ENCODE peak calls at places on chromosomes 2 and 18, in five cellular contexts. One of them, this sample, is unnamed.

GRCh38 chr2:216802516-216803265 is 57.2 kb downstream of the TNP1 start:
- DNase-seq in IMR-90: no peak
- DNase-seq in mesenchymal stem cell: no peak
- DNase-seq in trophoblast cell: no peak
- DNase-seq in neuronal stem cell: no peak
- DNase-seq in this sample: no peak

GRCh38 chr2:10236571-10237391 is 65.9 kb upstream of the HPCAL1 start:
- DNase-seq in IMR-90: no peak
- DNase-seq in mesenchymal stem cell: no peak
- DNase-seq in trophoblast cell: no peak
- DNase-seq in neuronal stem cell: no peak
- DNase-seq in this sample: no peak

GRCh38 chr18:80250740-80251364 is 3.5 kb upstream of the PARD6G start:
- DNase-seq in IMR-90: no peak
- DNase-seq in mesenchymal stem cell: no peak
- DNase-seq in trophoblast cell: no peak
- DNase-seq in neuronal stem cell: no peak
- DNase-seq in this sample: no peak

GRCh38 chr2:64063924-64064331 is 44.7 kb upstream of the VPS54 start:
- DNase-seq in IMR-90: peak; percentile 82
- DNase-seq in mesenchymal stem cell: peak; percentile 70
- DNase-seq in trophoblast cell: no peak
- DNase-seq in neuronal stem cell: no peak
- DNase-seq in this sample: peak; percentile 87

GRCh38 chr18:22594155-22594690 is 176.5 kb upstream of the CTAGE1 start:
- DNase-seq in IMR-90: no peak
- DNase-seq in mesenchymal stem cell: no peak
- DNase-seq in trophoblast cell: no peak
- DNase-seq in neuronal stem cell: no peak
- DNase-seq in this sample: peak; percentile 33

GRCh38 chr2:237466266-237466665 is 20.8 kb upstream of the MLPH start:
- DNase-seq in IMR-90: peak; percentile 92
- DNase-seq in mesenchymal stem cell: peak; percentile 91
- DNase-seq in trophoblast cell: no peak
- DNase-seq in neuronal stem cell: no peak
- DNase-seq in this sample: no peak

GRCh38 chr2:231682546-231683291 is 25.6 kb upstream of the PTMA start:
- DNase-seq in IMR-90: no peak
- DNase-seq in mesenchymal stem cell: no peak
- DNase-seq in trophoblast cell: no peak
- DNase-seq in neuronal stem cell: no peak
- DNase-seq in this sample: no peak

GRCh38 chr18:46335551-46336059 is 231.4 kb downstream of the HAUS1 start:
- DNase-seq in IMR-90: no peak
- DNase-seq in mesenchymal stem cell: no peak
- DNase-seq in trophoblast cell: no peak
- DNase-seq in neuronal stem cell: peak; percentile 51
- DNase-seq in this sample: peak; percentile 66

GRCh38 chr2:28325567-28326468 is 66.8 kb upstream of the FOSL2 start:
- DNase-seq in IMR-90: no peak
- DNase-seq in mesenchymal stem cell: no peak
- DNase-seq in trophoblast cell: no peak
- DNase-seq in neuronal stem cell: no peak
- DNase-seq in this sample: no peak

GRCh38 chr18:79748321-79749157 is 49.2 kb upstream of the KCNG2 start:
- DNase-seq in IMR-90: no peak
- DNase-seq in mesenchymal stem cell: no peak
- DNase-seq in trophoblast cell: no peak
- DNase-seq in neuronal stem cell: no peak
- DNase-seq in this sample: no peak

GRCh38 chr2:232611559-232612218 is 21.7 kb upstream of the EFHD1 start:
- DNase-seq in IMR-90: peak; percentile 54
- DNase-seq in mesenchymal stem cell: peak; percentile 45
- DNase-seq in trophoblast cell: peak; percentile 69
- DNase-seq in neuronal stem cell: no peak
- DNase-seq in this sample: peak; percentile 61

GRCh38 chr2:121740973-121741372 is 4.3 kb upstream of the NIFK start:
- DNase-seq in IMR-90: no peak
- DNase-seq in mesenchymal stem cell: no peak
- DNase-seq in trophoblast cell: no peak
- DNase-seq in neuronal stem cell: no peak
- DNase-seq in this sample: no peak

GRCh38 chr2:206438196-206438727 is 5.1 kb upstream of the ADAM23 start:
- DNase-seq in IMR-90: no peak
- DNase-seq in mesenchymal stem cell: no peak
- DNase-seq in trophoblast cell: no peak
- DNase-seq in neuronal stem cell: no peak
- DNase-seq in this sample: no peak

GRCh38 chr18:29849145-29849544 is 1193.4 kb downstream of the DSC3 start:
- DNase-seq in IMR-90: no peak
- DNase-seq in mesenchymal stem cell: peak; percentile 1
- DNase-seq in trophoblast cell: peak; percentile 0
- DNase-seq in neuronal stem cell: no peak
- DNase-seq in this sample: no peak

GRCh38 chr2:227324671-227325055 is 388 bp upstream of the MFF start:
- DNase-seq in IMR-90: peak; percentile 32
- DNase-seq in mesenchymal stem cell: no peak
- DNase-seq in trophoblast cell: no peak
- DNase-seq in neuronal stem cell: no peak
- DNase-seq in this sample: no peak

GRCh38 chr18:58937204-58937603 is 72.5 kb downstream of the ZNF532 start:
- DNase-seq in IMR-90: peak; percentile 70
- DNase-seq in mesenchymal stem cell: peak; percentile 77
- DNase-seq in trophoblast cell: no peak
- DNase-seq in neuronal stem cell: no peak
- DNase-seq in this sample: no peak

GRCh38 chr18:8685141-8685913 is 20.0 kb upstream of the MTCL1 start:
- DNase-seq in IMR-90: peak; percentile 32
- DNase-seq in mesenchymal stem cell: no peak
- DNase-seq in trophoblast cell: no peak
- DNase-seq in neuronal stem cell: no peak
- DNase-seq in this sample: peak; percentile 22

GRCh38 chr2:44836174-44836573 is 105.3 kb upstream of the SIX3 start:
- DNase-seq in IMR-90: no peak
- DNase-seq in mesenchymal stem cell: no peak
- DNase-seq in trophoblast cell: peak; percentile 30
- DNase-seq in neuronal stem cell: no peak
- DNase-seq in this sample: no peak

GRCh38 chr2:74712223-74713053 is 58.4 kb downstream of the SEMA4F start:
- DNase-seq in IMR-90: no peak
- DNase-seq in mesenchymal stem cell: no peak
- DNase-seq in trophoblast cell: no peak
- DNase-seq in neuronal stem cell: no peak
- DNase-seq in this sample: no peak

GRCh38 chr2:236889081-236889780 is 196.5 kb upstream of the COPS8 start:
- DNase-seq in IMR-90: no peak
- DNase-seq in mesenchymal stem cell: no peak
- DNase-seq in trophoblast cell: no peak
- DNase-seq in neuronal stem cell: no peak
- DNase-seq in this sample: no peak

GRCh38 chr2:111632661-111633060 is 251.3 kb downstream of the ANAPC1 start:
- DNase-seq in IMR-90: peak; percentile 71
- DNase-seq in mesenchymal stem cell: peak; percentile 85
- DNase-seq in trophoblast cell: no peak
- DNase-seq in neuronal stem cell: no peak
- DNase-seq in this sample: peak; percentile 26

GRCh38 chr18:74456409-74457042 is 582 bp downstream of the DIPK1C start:
- DNase-seq in IMR-90: no peak
- DNase-seq in mesenchymal stem cell: no peak
- DNase-seq in trophoblast cell: no peak
- DNase-seq in neuronal stem cell: no peak
- DNase-seq in this sample: peak; percentile 17

GRCh38 chr2:59684101-59684770 is 869.2 kb downstream of the BCL11A start:
- DNase-seq in IMR-90: no peak
- DNase-seq in mesenchymal stem cell: no peak
- DNase-seq in trophoblast cell: no peak
- DNase-seq in neuronal stem cell: no peak
- DNase-seq in this sample: no peak

GRCh38 chr2:74249406-74250122 is 51.1 kb downstream of the MTHFD2 start:
- DNase-seq in IMR-90: no peak
- DNase-seq in mesenchymal stem cell: no peak
- DNase-seq in trophoblast cell: no peak
- DNase-seq in neuronal stem cell: no peak
- DNase-seq in this sample: no peak

GRCh38 chr2:85291425-85292023 is 36.3 kb downstream of the TGOLN2 start:
- DNase-seq in IMR-90: no peak
- DNase-seq in mesenchymal stem cell: no peak
- DNase-seq in trophoblast cell: no peak
- DNase-seq in neuronal stem cell: no peak
- DNase-seq in this sample: no peak

GRCh38 chr2:9630001-9630749 is 622 bp downstream of the YWHAQ start:
- DNase-seq in IMR-90: peak; percentile 53
- DNase-seq in mesenchymal stem cell: peak; percentile 68
- DNase-seq in trophoblast cell: peak; percentile 81
- DNase-seq in neuronal stem cell: peak; percentile 89
- DNase-seq in this sample: peak; percentile 89

GRCh38 chr2:186518291-186518690 is 32.2 kb downstream of the ZC3H15 start:
- DNase-seq in IMR-90: no peak
- DNase-seq in mesenchymal stem cell: no peak
- DNase-seq in trophoblast cell: no peak
- DNase-seq in neuronal stem cell: no peak
- DNase-seq in this sample: peak; percentile 75

GRCh38 chr2:211942153-211942552 is 596.4 kb downstream of the ERBB4 start:
- DNase-seq in IMR-90: no peak
- DNase-seq in mesenchymal stem cell: no peak
- DNase-seq in trophoblast cell: no peak
- DNase-seq in neuronal stem cell: no peak
- DNase-seq in this sample: no peak

GRCh38 chr2:62372824-62373223 is 133.2 kb downstream of the TMEM17 start:
- DNase-seq in IMR-90: no peak
- DNase-seq in mesenchymal stem cell: no peak
- DNase-seq in trophoblast cell: no peak
- DNase-seq in neuronal stem cell: no peak
- DNase-seq in this sample: no peak
- H2AK5ac ChIP-seq in IMR-90: no peak overlapping the region
- H2AK5ac ChIP-seq in mesenchymal stem cell: no peak overlapping the region
- H2AK5ac ChIP-seq in trophoblast cell: no peak overlapping the region
- H2AK5ac ChIP-seq in neuronal stem cell: no peak overlapping the region
- H2AK5ac ChIP-seq in this sample: peak overlapping the region; percentile 79

GRCh38 chr18:14174706-14175085 is 42.5 kb upstream of the ZNF519 start:
- DNase-seq in IMR-90: no peak
- DNase-seq in mesenchymal stem cell: no peak
- DNase-seq in trophoblast cell: no peak
- DNase-seq in neuronal stem cell: no peak
- DNase-seq in this sample: no peak

GRCh38 chr18:14179306-14179705 is 47.1 kb upstream of the ZNF519 start:
- DNase-seq in IMR-90: no peak
- DNase-seq in mesenchymal stem cell: no peak
- DNase-seq in trophoblast cell: no peak
- DNase-seq in neuronal stem cell: no peak
- DNase-seq in this sample: no peak
- H3K4me3 ChIP-seq in IMR-90: peak overlapping the region; percentile 7
- H3K4me3 ChIP-seq in mesenchymal stem cell: peak overlapping the region; percentile 68
- H3K4me3 ChIP-seq in trophoblast cell: no peak overlapping the region
- H3K4me3 ChIP-seq in neuronal stem cell: no peak overlapping the region
- H3K4me3 ChIP-seq in this sample: no peak overlapping the region

GRCh38 chr18:65175681-65176080 is 575.1 kb upstream of the CDH7 start:
- DNase-seq in IMR-90: no peak
- DNase-seq in mesenchymal stem cell: no peak
- DNase-seq in trophoblast cell: no peak
- DNase-seq in neuronal stem cell: no peak
- DNase-seq in this sample: no peak
- H2AK5ac ChIP-seq in IMR-90: no peak overlapping the region
- H2AK5ac ChIP-seq in mesenchymal stem cell: no peak overlapping the region
- H2AK5ac ChIP-seq in trophoblast cell: no peak overlapping the region
- H2AK5ac ChIP-seq in neuronal stem cell: no peak overlapping the region
- H2AK5ac ChIP-seq in this sample: no peak overlapping the region

GRCh38 chr2:174036825-174037224 is 71.7 kb upstream of the SP3 start:
- DNase-seq in IMR-90: no peak
- DNase-seq in mesenchymal stem cell: no peak
- DNase-seq in trophoblast cell: no peak
- DNase-seq in neuronal stem cell: no peak
- DNase-seq in this sample: no peak
- H3K4me3 ChIP-seq in IMR-90: no peak overlapping the region
- H3K4me3 ChIP-seq in mesenchymal stem cell: peak overlapping the region; percentile 56
- H3K4me3 ChIP-seq in trophoblast cell: no peak overlapping the region
- H3K4me3 ChIP-seq in neuronal stem cell: no peak overlapping the region
- H3K4me3 ChIP-seq in this sample: no peak overlapping the region

DNA sequence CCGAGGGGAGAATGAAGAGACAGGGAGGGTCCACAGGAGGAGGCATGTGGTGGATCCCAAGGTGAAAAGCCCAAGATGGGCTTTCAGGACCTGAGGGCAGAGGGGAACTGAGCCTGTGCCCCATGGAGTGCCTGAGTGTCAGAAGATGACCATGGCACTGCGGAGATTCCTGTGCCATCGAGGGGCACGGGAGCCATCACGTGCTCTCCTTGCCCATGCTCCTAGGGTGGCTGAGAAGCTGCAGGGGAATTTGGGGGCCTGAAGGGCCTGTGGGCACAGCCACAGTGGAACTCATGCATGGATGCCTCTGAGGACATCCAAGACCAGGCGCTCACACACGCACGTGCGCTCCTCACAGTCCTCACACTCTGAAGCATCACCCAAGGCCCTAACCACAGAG is 56.1 kb upstream of the GLI2 start:
- DNase-seq in IMR-90: no peak
- DNase-seq in mesenchymal stem cell: no peak
- DNase-seq in trophoblast cell: no peak
- DNase-seq in neuronal stem cell: no peak
- DNase-seq in this sample: no peak
- H2AK5ac ChIP-seq in IMR-90: peak overlapping the region; percentile 25
- H2AK5ac ChIP-seq in mesenchymal stem cell: no peak overlapping the region
- H2AK5ac ChIP-seq in trophoblast cell: no peak overlapping the region
- H2AK5ac ChIP-seq in neuronal stem cell: peak overlapping the region; percentile 0
- H2AK5ac ChIP-seq in this sample: no peak overlapping the region

DNA sequence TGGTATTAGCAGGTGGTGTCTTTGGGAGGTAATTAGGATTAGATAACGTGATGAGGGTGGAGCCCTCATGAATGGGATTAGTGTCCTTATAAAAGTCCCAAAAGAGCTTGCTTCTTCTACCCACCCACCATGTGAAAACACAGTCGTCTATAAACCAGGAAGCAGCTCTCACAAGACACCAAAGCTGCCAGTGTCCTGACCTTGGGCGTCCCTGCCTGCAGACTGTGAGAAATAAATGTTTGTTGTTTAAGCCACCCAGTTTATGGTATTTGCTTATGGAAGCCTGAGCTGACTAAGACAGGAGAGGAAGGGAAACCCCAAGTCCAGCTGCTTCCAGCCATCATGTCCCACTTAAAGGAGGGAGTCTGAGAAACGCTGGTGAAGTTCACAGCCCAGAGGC is 13.6 kb downstream of the ADI1 start:
- DNase-seq in IMR-90: peak; percentile 23
- DNase-seq in mesenchymal stem cell: peak; percentile 73
- DNase-seq in trophoblast cell: no peak
- DNase-seq in neuronal stem cell: no peak
- DNase-seq in this sample: no peak
- H3K4me3 ChIP-seq in IMR-90: no peak overlapping the region
- H3K4me3 ChIP-seq in mesenchymal stem cell: no peak overlapping the region
- H3K4me3 ChIP-seq in trophoblast cell: no peak overlapping the region
- H3K4me3 ChIP-seq in neuronal stem cell: peak overlapping the region; percentile 66
- H3K4me3 ChIP-seq in this sample: no peak overlapping the region

GRCh38 chr18:35616664-35617423 is 35.3 kb downstream of the GALNT1 start:
- DNase-seq in IMR-90: peak; percentile 92
- DNase-seq in mesenchymal stem cell: peak; percentile 94
- DNase-seq in trophoblast cell: peak; percentile 1
- DNase-seq in neuronal stem cell: no peak
- DNase-seq in this sample: peak; percentile 75
- H2AK5ac ChIP-seq in IMR-90: peak overlapping the region; percentile 16
- H2AK5ac ChIP-seq in mesenchymal stem cell: peak overlapping the region; percentile 6
- H2AK5ac ChIP-seq in trophoblast cell: no peak overlapping the region
- H2AK5ac ChIP-seq in neuronal stem cell: no peak overlapping the region
- H2AK5ac ChIP-seq in this sample: no peak overlapping the region

GRCh38 chr2:58235988-58236387 is 5.1 kb downstream of the FANCL start:
- DNase-seq in IMR-90: no peak
- DNase-seq in mesenchymal stem cell: no peak
- DNase-seq in trophoblast cell: no peak
- DNase-seq in neuronal stem cell: no peak
- DNase-seq in this sample: no peak
- H3K4me3 ChIP-seq in IMR-90: no peak overlapping the region
- H3K4me3 ChIP-seq in mesenchymal stem cell: no peak overlapping the region
- H3K4me3 ChIP-seq in trophoblast cell: no peak overlapping the region
- H3K4me3 ChIP-seq in neuronal stem cell: no peak overlapping the region
- H3K4me3 ChIP-seq in this sample: no peak overlapping the region